ENCODE peak calls at places on chromosomes 4 and X, in six cellular contexts. R, G, J, K, O and Q are unnamed samples.

GRCh38 chrX:73337366-73337765 is 109.5 kb upstream of the CDX4 start:
- DNase-seq in R (no peak), G (no peak), J (no peak), K (no peak), O (no peak), Q (no peak)

GRCh38 chr4:181569553-181569952 is 673.6 kb upstream of the TENM3 start:
- DNase-seq in R (peak), G (peak), J (no peak), K (peak), O (peak), Q (no peak)

GRCh38 chr4:102493794-102494193 is 7.4 kb upstream of the NFKB1 start:
- DNase-seq in R (no peak), G (no peak), J (no peak), K (no peak), O (no peak), Q (no peak)

GRCh38 chr4:181890031-181890430 is 353.2 kb upstream of the TENM3 start:
- DNase-seq in R (no peak), G (no peak), J (no peak), K (no peak), O (no peak), Q (no peak)

GRCh38 chrX:44012484-44013096 is 39.4 kb upstream of the NDP start:
- DNase-seq in R (no peak), G (peak), J (peak), K (peak), O (peak), Q (no peak)

GRCh38 chr4:64857815-64858214 is 448.6 kb upstream of the TECRL start:
- DNase-seq in R (no peak), G (no peak), J (no peak), K (no peak), O (no peak), Q (no peak)

GRCh38 chr4:85257817-85258216 is 217.1 kb upstream of the ARHGAP24 start:
- DNase-seq in R (no peak), G (no peak), J (no peak), K (no peak), O (no peak), Q (no peak)

GRCh38 chr4:85591361-85592098 is 116.6 kb downstream of the ARHGAP24 start:
- DNase-seq in R (no peak), G (no peak), J (no peak), K (no peak), O (peak), Q (no peak)

GRCh38 chrX:123818243-123818642 is 41.6 kb upstream of the XIAP start:
- DNase-seq in R (no peak), G (peak), J (no peak), K (no peak), O (peak), Q (no peak)

GRCh38 chr4:118839221-118839927 is 3.4 kb upstream of the SEC24D start:
- DNase-seq in R (no peak), G (no peak), J (no peak), K (no peak), O (no peak), Q (no peak)

GRCh38 chr4:1246901-1247810 is 1.8 kb downstream of the CTBP1 start:
- DNase-seq in R (no peak), G (peak), J (peak), K (peak), O (no peak), Q (no peak)

GRCh38 chr4:113858924-113859323 is 97.4 kb upstream of the CAMK2D start:
- DNase-seq in R (no peak), G (no peak), J (no peak), K (no peak), O (no peak), Q (no peak)

GRCh38 chrX:99820197-99820596 is 589.9 kb downstream of the PCDH19 start:
- DNase-seq in R (no peak), G (no peak), J (no peak), K (no peak), O (no peak), Q (no peak)

GRCh38 chrX:307261-308111 is 11.1 kb downstream of the GTPBP6 start:
- DNase-seq in R (no peak), G (no peak), J (no peak), K (no peak), O (no peak), Q (no peak)

GRCh38 chrX:102558607-102559006 is 40.7 kb upstream of the ARMCX5 start:
- DNase-seq in R (no peak), G (no peak), J (no peak), K (no peak), O (no peak), Q (no peak)

GRCh38 chr4:155974476-155974749 is 20.7 kb upstream of the CTSO start:
- DNase-seq in R (no peak), G (no peak), J (no peak), K (no peak), O (no peak), Q (no peak)

GRCh38 chr4:90084967-90085295 is 42.3 kb upstream of the CCSER1 start:
- DNase-seq in R (no peak), G (no peak), J (no peak), K (no peak), O (no peak), Q (no peak)

GRCh38 chrX:42821803-42822443 is 44.0 kb upstream of the PPP1R2C start:
- DNase-seq in R (no peak), G (no peak), J (no peak), K (no peak), O (peak), Q (no peak)

GRCh38 chr4:77818667-77819408 is at the start of gene CNOT6L:
- DNase-seq in R (no peak), G (peak), J (peak), K (peak), O (peak), Q (no peak)

GRCh38 chr4:53465891-53466290 is 88.5 kb downstream of the FIP1L1 start:
- DNase-seq in R (no peak), G (no peak), J (no peak), K (no peak), O (no peak), Q (no peak)

GRCh38 chr4:3742610-3743009 is 23.6 kb upstream of the ADRA2C start:
- DNase-seq in R (no peak), G (no peak), J (no peak), K (no peak), O (no peak), Q (no peak)

GRCh38 chr4:8159522-8160232 is 1.1 kb upstream of the ABLIM2 start:
- DNase-seq in R (no peak), G (no peak), J (no peak), K (no peak), O (no peak), Q (no peak)

GRCh38 chr4:21954406-21954805 is 5.8 kb upstream of the KCNIP4 start:
- DNase-seq in R (no peak), G (no peak), J (no peak), K (no peak), O (no peak), Q (no peak)

GRCh38 chrX:46386511-46386910 is 158.7 kb downstream of the ZNF674 start:
- DNase-seq in R (no peak), G (peak), J (no peak), K (peak), O (no peak), Q (no peak)

GRCh38 chr4:141524116-141524515 is 112.3 kb upstream of the IL15 start:
- DNase-seq in R (no peak), G (no peak), J (no peak), K (no peak), O (peak), Q (no peak)

DNA sequence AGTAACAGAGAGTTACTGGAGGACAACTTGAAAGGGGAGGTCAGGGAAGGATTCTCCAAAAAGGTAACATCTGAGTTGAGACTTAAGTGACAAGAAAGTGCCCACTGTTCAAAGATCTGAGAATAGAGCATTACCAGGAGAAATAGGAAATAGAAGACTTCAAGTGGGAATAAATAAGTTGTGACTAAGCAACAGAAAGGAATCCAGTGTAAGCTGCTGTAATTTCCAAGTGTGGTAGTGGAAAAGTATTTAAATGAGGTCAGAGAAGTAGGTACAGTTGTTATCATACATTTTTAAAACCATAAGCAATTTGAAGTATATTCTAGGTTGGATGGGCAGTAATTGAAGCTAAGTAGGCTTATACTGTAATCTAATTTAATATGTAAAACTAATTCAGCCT is 211.9 kb downstream of the FBXO8 start:
- DNase-seq in R (no peak), G (no peak), J (no peak), K (no peak), O (no peak), Q (no peak)
- TF ChIP-seq CTCF in R (no peak), G (no peak), J (no peak), K (no peak), O (no peak), Q (no peak)

DNA sequence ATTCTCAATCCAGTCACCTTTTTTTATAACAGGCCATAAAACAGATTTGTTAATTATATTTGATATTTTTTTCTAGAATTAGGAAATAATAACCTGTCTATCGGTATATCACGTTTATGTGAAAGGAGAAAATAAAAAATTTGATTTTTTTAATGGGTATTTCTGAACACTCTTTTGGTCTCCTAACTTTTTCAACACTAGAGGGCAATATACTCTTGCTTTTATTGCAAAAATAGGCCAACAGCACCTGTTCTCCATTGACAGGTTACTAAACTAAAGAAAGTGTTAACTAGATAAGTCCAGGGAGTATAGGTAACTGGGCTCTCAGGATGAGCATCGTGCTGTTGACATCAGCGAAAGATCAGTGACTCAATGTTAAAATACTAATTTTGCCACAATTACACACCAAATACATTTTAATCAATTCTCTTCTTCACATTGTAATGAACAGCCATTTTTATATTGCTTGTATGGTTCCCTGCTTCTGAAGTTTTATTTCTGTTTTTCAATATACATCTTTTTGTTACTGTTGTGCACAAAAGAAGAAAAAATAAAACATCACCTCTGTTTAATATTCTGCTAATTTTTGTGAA is 22.8 kb downstream of the NDST4 start:
- DNase-seq in R (no peak), G (peak), J (no peak), K (peak), O (peak), Q (no peak)
- TF ChIP-seq CTCF in R (peak), G (peak), J (peak), K (peak), O (peak), Q (peak)

GRCh38 chrX:47748576-47748975 is 88.1 kb upstream of the ZNF81 start:
- DNase-seq in R (no peak), G (peak), J (no peak), K (peak), O (peak), Q (no peak)

GRCh38 chrX:47746446-47746845 is 87.5 kb upstream of the UXT start:
- DNase-seq in R (no peak), G (peak), J (no peak), K (no peak), O (no peak), Q (no peak)

GRCh38 chrX:47749185-47749967 is 87.3 kb upstream of the ZNF81 start:
- DNase-seq in R (no peak), G (peak), J (no peak), K (no peak), O (peak), Q (no peak)

GRCh38 chrX:47752685-47753084 is 84.0 kb upstream of the ZNF81 start:
- DNase-seq in R (no peak), G (no peak), J (no peak), K (no peak), O (no peak), Q (no peak)

DNA sequence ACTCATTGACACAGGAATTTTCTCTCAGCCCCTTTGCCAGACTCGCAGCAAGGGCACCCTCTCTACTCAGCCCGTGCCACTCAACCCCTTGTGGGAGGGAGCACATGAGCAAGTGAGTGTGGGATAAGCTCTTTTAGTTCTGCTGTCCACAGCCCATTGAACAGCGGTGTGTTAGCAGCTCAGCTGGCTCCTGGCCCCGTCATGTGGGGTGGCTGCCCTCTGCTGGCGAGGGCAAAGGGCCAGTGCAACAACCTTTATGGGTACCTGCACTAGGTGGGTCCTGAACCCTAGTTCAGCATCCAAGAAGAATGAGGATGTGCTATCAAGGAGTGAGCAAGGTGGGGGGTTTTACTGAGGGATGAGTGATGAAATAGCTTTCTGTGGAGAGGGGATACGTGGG is 85.0 kb upstream of the ZNF81 start:
- DNase-seq in R (no peak), G (peak), J (no peak), K (peak), O (peak), Q (no peak)
- TF ChIP-seq CTCF in R (peak), G (peak), J (peak), K (peak), O (peak), Q (peak)

DNA sequence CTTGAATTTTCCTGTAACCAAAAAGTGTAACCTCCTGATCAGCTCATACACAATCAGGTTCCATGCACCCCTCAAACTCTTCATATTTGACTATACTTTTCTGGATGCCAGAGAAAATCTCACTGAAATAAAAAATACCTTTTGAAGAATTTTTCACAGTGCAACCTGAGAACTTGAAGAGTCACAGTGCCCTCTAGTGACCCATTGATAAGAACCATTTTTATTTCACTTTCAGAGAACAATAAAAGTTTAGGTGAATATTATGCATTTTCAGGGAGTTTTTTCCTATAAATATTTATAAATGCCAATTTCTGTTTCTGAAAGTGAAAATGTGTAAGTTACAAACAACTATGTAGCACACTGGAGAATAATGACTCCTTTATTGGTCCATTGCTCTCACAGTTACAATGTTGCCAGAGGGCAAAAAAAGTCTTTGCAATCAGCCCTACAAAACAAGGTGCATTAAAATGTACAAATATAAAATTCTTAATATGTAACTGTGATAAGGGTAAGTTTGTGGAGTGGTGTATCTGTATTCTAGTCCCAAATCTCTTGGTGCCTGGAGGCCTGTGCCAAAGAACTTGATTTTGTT is 153.6 kb upstream of the INTU start:
- DNase-seq in R (no peak), G (peak), J (no peak), K (peak), O (peak), Q (peak)
- TF ChIP-seq CTCF in R (peak), G (peak), J (peak), K (peak), O (peak), Q (peak)